ENCODE peak calls at places on chromosomes 1 and 21, in six cellular contexts. Y, P, J, U, C and F are unnamed samples.

GRCh38 chr1:16208270-16208987 is 4.0 kb downstream of the ARHGEF19 start:
- DNase-seq in Y (no peak), P (no peak), J (no peak), U (no peak), C (no peak), F (peak)

GRCh38 chr1:35637401-35637809 is 3.9 kb downstream of the PSMB2 start:
- DNase-seq in Y (no peak), P (no peak), J (no peak), U (peak), C (peak), F (peak)

GRCh38 chr1:153652795-153653507 is 5.6 kb upstream of the SNAPIN start:
- DNase-seq in Y (no peak), P (no peak), J (no peak), U (peak), C (peak), F (peak)

GRCh38 chr1:155227261-155228095 is 19.0 kb downstream of the MTX1 start:
- DNase-seq in Y (peak), P (peak), J (peak), U (peak), C (peak), F (peak)

GRCh38 chr1:44628962-44629756 is 45.1 kb downstream of the TMEM53 start:
- DNase-seq in Y (no peak), P (no peak), J (no peak), U (no peak), C (no peak), F (peak)

GRCh38 chr1:207876129-207876528 is 34.8 kb downstream of the CD34 start:
- DNase-seq in Y (no peak), P (no peak), J (no peak), U (no peak), C (no peak), F (no peak)

GRCh38 chr1:172561252-172561651 is 28.3 kb downstream of the SUCO start:
- DNase-seq in Y (no peak), P (no peak), J (no peak), U (no peak), C (no peak), F (no peak)

GRCh38 chr21:32726742-32727477 is 903 bp downstream of the SYNJ1 start:
- DNase-seq in Y (peak), P (no peak), J (no peak), U (peak), C (peak), F (peak)

GRCh38 chr1:175512637-175513412 is 230.6 kb downstream of the TNR start:
- DNase-seq in Y (no peak), P (no peak), J (no peak), U (no peak), C (peak), F (no peak)

GRCh38 chr1:181448461-181448860 is 34.9 kb upstream of the CACNA1E start:
- DNase-seq in Y (no peak), P (no peak), J (no peak), U (peak), C (no peak), F (no peak)

GRCh38 chr1:61605607-61606321 is 119.2 kb downstream of the TM2D1 start:
- DNase-seq in Y (no peak), P (no peak), J (no peak), U (no peak), C (peak), F (no peak)

GRCh38 chr1:20381961-20382360 is 91.3 kb downstream of the VWA5B1 start:
- DNase-seq in Y (no peak), P (no peak), J (no peak), U (no peak), C (no peak), F (no peak)

GRCh38 chr21:43611598-43612369 is 47.5 kb downstream of the HSF2BP start:
- DNase-seq in Y (peak), P (peak), J (peak), U (peak), C (peak), F (peak)

GRCh38 chr1:37858931-37859506 is 373 bp downstream of the MTF1 start:
- DNase-seq in Y (peak), P (peak), J (no peak), U (no peak), C (no peak), F (peak)

GRCh38 chr1:74835046-74835445 is 102.1 kb downstream of the TYW3 start:
- DNase-seq in Y (no peak), P (no peak), J (no peak), U (no peak), C (no peak), F (no peak)

GRCh38 chr1:116457944-116458343 is 84.9 kb downstream of the ATP1A1 start:
- DNase-seq in Y (no peak), P (peak), J (no peak), U (no peak), C (no peak), F (no peak)

GRCh38 chr1:54763814-54764131 is 550 bp downstream of the PARS2 start:
- DNase-seq in Y (no peak), P (no peak), J (no peak), U (no peak), C (no peak), F (no peak)

GRCh38 chr1:54754486-54755285 is 9.6 kb downstream of the PARS2 start:
- DNase-seq in Y (no peak), P (no peak), J (no peak), U (no peak), C (no peak), F (no peak)

GRCh38 chr1:54754045-54754444 is 10.3 kb downstream of the PARS2 start:
- DNase-seq in Y (no peak), P (no peak), J (no peak), U (no peak), C (no peak), F (no peak)

GRCh38 chr1:54758678-54759348 is 5.5 kb downstream of the PARS2 start:
- DNase-seq in Y (no peak), P (no peak), J (no peak), U (no peak), C (no peak), F (no peak)

GRCh38 chr1:54757833-54758232 is 6.5 kb downstream of the PARS2 start:
- DNase-seq in Y (no peak), P (no peak), J (no peak), U (no peak), C (no peak), F (no peak)
- H3K27ac ChIP-seq in Y (no peak), P (no peak), J (no peak), U (no peak), C (no peak), F (no peak)

GRCh38 chr1:169117014-169117413 is 10.5 kb downstream of the ATP1B1 start:
- DNase-seq in Y (no peak), P (no peak), J (no peak), U (no peak), C (no peak), F (no peak)
- H3K27ac ChIP-seq in Y (peak), P (peak), J (no peak), U (no peak), C (no peak), F (no peak)

GRCh38 chr21:41928621-41929220 is 25.1 kb downstream of the C2CD2 start:
- DNase-seq in Y (no peak), P (no peak), J (no peak), U (no peak), C (peak), F (peak)
- H3K27ac ChIP-seq in Y (peak), P (no peak), J (no peak), U (peak), C (no peak), F (no peak)

DNA sequence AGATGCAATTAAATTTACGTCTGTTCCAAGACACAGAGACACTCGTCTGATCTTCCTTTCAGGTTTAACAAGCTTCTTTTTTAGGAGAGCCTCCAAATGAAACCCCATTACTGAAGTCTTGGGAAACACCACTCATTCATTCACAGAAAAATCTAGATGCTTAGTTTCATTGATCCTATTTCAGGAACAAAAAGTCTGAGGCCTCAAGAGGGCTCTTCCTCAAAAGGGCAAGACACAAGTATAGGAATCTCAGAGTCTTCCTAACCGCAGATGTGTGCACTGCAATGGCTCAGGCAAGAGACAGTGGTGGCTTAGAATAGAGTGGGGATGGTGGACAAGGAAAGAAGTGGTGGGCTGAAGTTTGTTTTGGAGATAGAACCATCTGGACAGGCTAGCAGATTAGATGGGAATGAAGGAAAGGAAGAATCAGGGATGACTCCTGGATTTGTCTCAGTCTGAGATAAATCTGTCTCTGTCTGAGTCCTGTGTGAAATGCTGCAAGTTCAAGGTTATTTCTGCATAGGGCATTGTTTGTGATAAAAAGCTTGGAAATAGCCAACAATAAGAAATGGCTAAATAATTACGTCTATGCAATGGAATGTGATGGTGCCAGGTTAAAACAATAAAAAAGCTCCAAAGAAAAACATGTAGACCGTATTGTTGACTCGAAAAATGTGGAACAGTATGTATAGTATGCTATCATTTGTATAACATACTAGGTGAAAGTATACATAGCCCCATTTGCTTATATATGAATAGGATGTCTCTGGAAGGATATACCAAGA is 8.9 kb upstream of the CTSE start:
- DNase-seq in Y (no peak), P (no peak), J (no peak), U (no peak), C (peak), F (no peak)
- H3K27ac ChIP-seq in Y (no peak), P (no peak), J (no peak), U (no peak), C (peak), F (no peak)

DNA sequence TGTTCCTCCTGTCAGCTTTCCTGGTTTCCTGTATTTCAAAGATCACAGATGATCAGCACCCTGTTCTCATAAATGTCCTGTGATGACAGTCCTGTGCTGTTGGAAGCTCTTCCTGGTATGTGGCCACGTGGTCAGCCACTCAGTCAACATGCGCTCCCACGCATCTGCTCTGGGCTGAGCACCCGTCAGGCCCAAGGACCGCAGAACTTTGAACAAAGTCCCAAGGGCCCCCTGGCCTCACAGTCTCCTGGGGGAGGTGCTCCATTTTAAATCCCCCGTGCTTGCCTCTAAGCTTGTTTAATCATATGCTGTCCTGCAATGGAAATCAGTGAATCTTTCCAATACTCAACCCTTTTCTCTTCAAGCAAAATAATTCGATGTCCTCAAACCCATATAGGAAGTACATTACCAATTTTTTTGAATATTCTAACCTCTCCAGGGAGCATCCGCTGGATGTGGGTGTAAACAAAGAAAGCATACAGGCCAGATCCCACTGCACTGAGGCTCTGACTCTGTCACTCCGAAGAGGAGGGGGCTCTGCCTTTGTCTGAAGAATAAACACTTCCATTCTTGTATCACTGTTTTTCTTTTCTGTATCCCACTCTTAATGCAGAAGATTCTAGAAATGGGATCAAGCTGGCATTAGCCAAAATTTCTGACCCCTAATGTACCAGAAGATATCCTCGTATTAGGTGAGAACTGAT is 250.3 kb downstream of the SDCCAG8 start:
- DNase-seq in Y (no peak), P (no peak), J (peak), U (no peak), C (no peak), F (no peak)
- H3K27ac ChIP-seq in Y (no peak), P (no peak), J (peak), U (no peak), C (no peak), F (no peak)

GRCh38 chr1:29832471-29832870 is 596.1 kb downstream of the PTPRU start:
- DNase-seq in Y (no peak), P (no peak), J (no peak), U (no peak), C (no peak), F (no peak)
- H3K27ac ChIP-seq in Y (no peak), P (no peak), J (no peak), U (no peak), C (no peak), F (no peak)

DNA sequence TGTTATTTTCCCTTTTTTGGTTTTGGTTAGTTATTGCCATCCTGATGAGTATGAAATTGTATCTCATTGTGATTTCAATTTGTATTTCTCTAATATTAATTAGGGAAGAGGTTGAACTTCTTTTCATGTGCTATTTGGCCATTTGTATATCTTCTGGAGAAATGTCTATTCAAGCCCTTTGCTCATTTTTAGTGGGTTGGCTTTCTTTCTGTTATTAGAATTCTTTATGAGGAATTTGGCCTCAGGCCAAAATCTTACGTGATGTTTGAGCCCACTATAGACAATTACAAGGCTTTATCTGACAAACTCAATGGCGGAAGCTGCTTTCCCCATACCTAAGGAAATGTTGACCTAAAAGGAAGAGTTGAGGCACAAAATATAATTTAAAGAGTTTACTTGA is 32.9 kb downstream of the IVNS1ABP start:
- DNase-seq in Y (no peak), P (no peak), J (no peak), U (no peak), C (no peak), F (peak)
- H3K27ac ChIP-seq in Y (no peak), P (no peak), J (no peak), U (no peak), C (no peak), F (no peak)

GRCh38 chr1:27752372-27752771 is 20.6 kb upstream of the STX12 start:
- DNase-seq in Y (no peak), P (no peak), J (no peak), U (no peak), C (no peak), F (peak)

GRCh38 chr1:27759236-27759635 is 13.8 kb upstream of the STX12 start:
- DNase-seq in Y (no peak), P (no peak), J (no peak), U (no peak), C (no peak), F (no peak)

GRCh38 chr1:27755286-27755685 is 17.7 kb upstream of the STX12 start:
- DNase-seq in Y (no peak), P (no peak), J (no peak), U (no peak), C (no peak), F (no peak)

GRCh38 chr1:27760411-27760810 is 12.6 kb upstream of the STX12 start:
- DNase-seq in Y (no peak), P (no peak), J (no peak), U (peak), C (peak), F (no peak)

DNA sequence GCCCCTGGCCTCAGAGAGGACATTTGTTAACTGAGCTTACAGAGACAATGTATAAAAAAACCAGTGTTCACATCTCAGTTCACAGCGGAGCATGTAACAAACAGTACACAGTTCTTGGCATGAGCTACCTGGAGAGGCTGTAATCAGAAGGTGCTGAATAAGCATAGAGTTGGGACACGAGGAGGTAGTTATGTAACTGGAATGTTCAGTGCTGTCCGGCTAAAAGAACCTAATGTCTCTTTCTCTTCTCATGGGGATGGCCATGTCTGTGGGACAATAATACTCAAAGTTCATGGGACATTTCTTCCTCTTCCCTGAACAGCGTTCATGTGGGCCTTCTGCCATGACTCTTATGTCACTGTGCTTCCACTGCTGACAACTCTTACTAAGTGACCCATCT is 17.2 kb upstream of the STX12 start:
- DNase-seq in Y (no peak), P (no peak), J (peak), U (no peak), C (no peak), F (no peak)
- H3K27ac ChIP-seq in Y (no peak), P (peak), J (no peak), U (no peak), C (no peak), F (no peak)

GRCh38 chr1:78255378-78255777 is 209.6 kb downstream of the GIPC2 start:
- DNase-seq in Y (no peak), P (no peak), J (no peak), U (no peak), C (no peak), F (peak)
- H3K27ac ChIP-seq in Y (peak), P (peak), J (no peak), U (no peak), C (no peak), F (no peak)

GRCh38 chr1:87518794-87519193 is 190.1 kb downstream of the LMO4 start:
- DNase-seq in Y (no peak), P (no peak), J (no peak), U (no peak), C (no peak), F (no peak)
- H3K27ac ChIP-seq in Y (no peak), P (no peak), J (no peak), U (no peak), C (no peak), F (no peak)